ENCODE peak calls at places on chromosomes 16 and 17, in four cellular contexts. One of them, this sample, is unnamed.

GRCh38 chr16:46650224-46650623 is 29.0 kb upstream of the SHCBP1 start:
- DNase-seq in stomach: no peak
- DNase-seq in transverse colon: no peak
- DNase-seq in HCT116: no peak
- DNase-seq in this sample: no peak

GRCh38 chr16:50879873-50880695 is 138.2 kb downstream of the CYLD start:
- DNase-seq in stomach: no peak
- DNase-seq in transverse colon: no peak
- DNase-seq in HCT116: no peak
- DNase-seq in this sample: no peak

GRCh38 chr17:82253179-82253544 is 20.3 kb downstream of the CSNK1D start:
- DNase-seq in stomach: no peak
- DNase-seq in transverse colon: no peak
- DNase-seq in HCT116: no peak
- DNase-seq in this sample: no peak

GRCh38 chr17:44591223-44591622 is 33.9 kb downstream of the FZD2 start:
- DNase-seq in stomach: no peak
- DNase-seq in transverse colon: no peak
- DNase-seq in HCT116: no peak
- DNase-seq in this sample: no peak

GRCh38 chr17:18323007-18323406 is 7.9 kb downstream of the SMCR8 start:
- DNase-seq in stomach: no peak
- DNase-seq in transverse colon: no peak
- DNase-seq in HCT116: no peak
- DNase-seq in this sample: no peak

GRCh38 chr16:30064746-30065111 is 831 bp upstream of the ALDOA start:
- DNase-seq in stomach: no peak
- DNase-seq in transverse colon: no peak
- DNase-seq in HCT116: no peak
- DNase-seq in this sample: no peak

GRCh38 chr17:34619687-34620217 is 40.4 kb downstream of the TMEM132E start:
- DNase-seq in stomach: no peak
- DNase-seq in transverse colon: no peak
- DNase-seq in HCT116: no peak
- DNase-seq in this sample: no peak

GRCh38 chr16:73020409-73020884 is 27.5 kb downstream of the ZFHX3 start:
- DNase-seq in stomach: peak
- DNase-seq in transverse colon: peak
- DNase-seq in HCT116: peak
- DNase-seq in this sample: no peak

GRCh38 chr17:72376486-72377345 is 255.9 kb downstream of the SOX9 start:
- DNase-seq in stomach: no peak
- DNase-seq in transverse colon: no peak
- DNase-seq in HCT116: no peak
- DNase-seq in this sample: no peak

GRCh38 chr17:70622382-70623260 is 453.3 kb downstream of the KCNJ2 start:
- DNase-seq in stomach: peak
- DNase-seq in transverse colon: peak
- DNase-seq in HCT116: peak
- DNase-seq in this sample: no peak

GRCh38 chr17:82933006-82933310 is 93.1 kb upstream of the ZNF750 start:
- DNase-seq in stomach: peak
- DNase-seq in transverse colon: no peak
- DNase-seq in HCT116: no peak
- DNase-seq in this sample: no peak

GRCh38 chr17:82915010-82915696 is 75.3 kb upstream of the ZNF750 start:
- DNase-seq in stomach: no peak
- DNase-seq in transverse colon: no peak
- DNase-seq in HCT116: no peak
- DNase-seq in this sample: no peak

GRCh38 chr17:81398170-81398854 is 3.1 kb downstream of the BAHCC1 start:
- DNase-seq in stomach: no peak
- DNase-seq in transverse colon: peak
- DNase-seq in HCT116: no peak
- DNase-seq in this sample: no peak

GRCh38 chr16:14334366-14335105 is 263.4 kb downstream of the MRTFB start:
- DNase-seq in stomach: no peak
- DNase-seq in transverse colon: no peak
- DNase-seq in HCT116: no peak
- DNase-seq in this sample: no peak

GRCh38 chr16:23186171-23186570 is 3.6 kb downstream of the SCNN1G start:
- DNase-seq in stomach: no peak
- DNase-seq in transverse colon: no peak
- DNase-seq in HCT116: no peak
- DNase-seq in this sample: no peak

GRCh38 chr16:25155553-25156460 is 44.3 kb downstream of the LCMT1 start:
- DNase-seq in stomach: no peak
- DNase-seq in transverse colon: no peak
- DNase-seq in HCT116: no peak
- DNase-seq in this sample: no peak

GRCh38 chr17:47745037-47745380 is 12.0 kb downstream of the TBX21 start:
- DNase-seq in stomach: no peak
- DNase-seq in transverse colon: no peak
- DNase-seq in HCT116: no peak
- DNase-seq in this sample: no peak

GRCh38 chr17:33968350-33969044 is 286.6 kb upstream of the CCL2 start:
- DNase-seq in stomach: no peak
- DNase-seq in transverse colon: no peak
- DNase-seq in HCT116: no peak
- DNase-seq in this sample: peak

GRCh38 chr17:73043686-73044581 is 48.6 kb downstream of the SLC39A11 start:
- DNase-seq in stomach: no peak
- DNase-seq in transverse colon: no peak
- DNase-seq in HCT116: no peak
- DNase-seq in this sample: no peak

GRCh38 chr16:65548470-65548869 is 426.6 kb upstream of the CDH11 start:
- DNase-seq in stomach: no peak
- DNase-seq in transverse colon: no peak
- DNase-seq in HCT116: no peak
- DNase-seq in this sample: no peak

GRCh38 chr17:73639926-73640325 is 4.3 kb downstream of the SDK2 start:
- DNase-seq in stomach: peak
- DNase-seq in transverse colon: peak
- DNase-seq in HCT116: no peak
- DNase-seq in this sample: no peak

GRCh38 chr17:4974064-4974670 is 6.5 kb upstream of the SPAG7 start:
- DNase-seq in stomach: no peak
- DNase-seq in transverse colon: no peak
- DNase-seq in HCT116: no peak
- DNase-seq in this sample: no peak

DNA sequence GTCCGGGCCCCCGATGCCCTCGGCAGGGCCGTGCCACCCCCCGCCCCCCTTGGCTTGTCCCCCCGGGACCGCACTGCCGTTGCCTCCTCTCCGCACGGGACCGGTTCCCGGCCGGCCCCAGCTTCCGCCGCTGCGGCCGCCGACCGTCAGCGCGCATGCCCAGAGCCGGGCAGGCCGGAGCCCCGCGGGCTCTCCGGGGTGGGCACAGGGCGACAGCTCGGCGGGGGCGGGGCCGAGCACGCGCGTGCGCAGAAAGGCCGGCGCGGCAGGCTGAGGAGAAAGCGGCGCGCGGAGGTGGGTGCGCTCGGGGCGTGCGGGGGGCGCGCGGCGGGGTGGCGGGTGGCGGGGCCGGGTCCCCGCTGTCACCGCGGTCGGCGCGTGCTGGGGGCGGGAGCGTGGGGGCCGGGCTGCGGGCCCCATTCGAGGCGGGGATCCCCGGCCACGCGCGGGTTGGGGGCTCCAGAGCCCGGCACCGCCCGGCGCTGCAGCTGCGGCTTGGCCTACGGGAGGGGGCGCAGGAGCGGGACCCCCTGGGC is at the start of gene TBC1D24:
- DNase-seq in stomach: peak
- DNase-seq in transverse colon: peak
- DNase-seq in HCT116: peak
- DNase-seq in this sample: peak
- TF ChIP-seq POLR2A in stomach: no peak
- TF ChIP-seq POLR2A in transverse colon: peak
- TF ChIP-seq POLR2A in HCT116: peak
- TF ChIP-seq POLR2A in this sample: peak

GRCh38 chr17:77473615-77474226 is 333.0 kb downstream of the SEC14L1 start:
- DNase-seq in stomach: no peak
- DNase-seq in transverse colon: no peak
- DNase-seq in HCT116: peak
- DNase-seq in this sample: no peak

GRCh38 chr17:77471984-77472836 is 331.4 kb downstream of the SEC14L1 start:
- DNase-seq in stomach: peak
- DNase-seq in transverse colon: peak
- DNase-seq in HCT116: no peak
- DNase-seq in this sample: no peak

GRCh38 chr17:77470800-77471733 is 330.3 kb downstream of the SEC14L1 start:
- DNase-seq in stomach: no peak
- DNase-seq in transverse colon: no peak
- DNase-seq in HCT116: peak
- DNase-seq in this sample: no peak

GRCh38 chr17:77474292-77474988 is 333.7 kb downstream of the SEC14L1 start:
- DNase-seq in stomach: no peak
- DNase-seq in transverse colon: no peak
- DNase-seq in HCT116: no peak
- DNase-seq in this sample: no peak

GRCh38 chr17:77472837-77473214 is 332.1 kb downstream of the SEC14L1 start:
- DNase-seq in stomach: no peak
- DNase-seq in transverse colon: no peak
- DNase-seq in HCT116: no peak
- DNase-seq in this sample: no peak
- TF ChIP-seq POLR2AphosphoS5 in stomach: no peak
- TF ChIP-seq POLR2AphosphoS5 in transverse colon: no peak
- TF ChIP-seq POLR2AphosphoS5 in HCT116: no peak
- TF ChIP-seq POLR2AphosphoS5 in this sample: no peak

GRCh38 chr16:67489401-67490083 is 6.2 kb upstream of the AGRP start:
- DNase-seq in stomach: no peak
- DNase-seq in transverse colon: no peak
- DNase-seq in HCT116: no peak
- DNase-seq in this sample: no peak

GRCh38 chr16:67490330-67491096 is 7.2 kb upstream of the AGRP start:
- DNase-seq in stomach: no peak
- DNase-seq in transverse colon: no peak
- DNase-seq in HCT116: no peak
- DNase-seq in this sample: no peak

GRCh38 chr16:67483150-67483549 is at the start of gene AGRP:
- DNase-seq in stomach: no peak
- DNase-seq in transverse colon: no peak
- DNase-seq in HCT116: no peak
- DNase-seq in this sample: no peak

GRCh38 chr16:67483731-67484525 is 581 bp upstream of the AGRP start:
- DNase-seq in stomach: no peak
- DNase-seq in transverse colon: no peak
- DNase-seq in HCT116: no peak
- DNase-seq in this sample: no peak

GRCh38 chr16:67486805-67487204 is 3.5 kb upstream of the AGRP start:
- DNase-seq in stomach: no peak
- DNase-seq in transverse colon: no peak
- DNase-seq in HCT116: no peak
- DNase-seq in this sample: no peak
- TF ChIP-seq POLR2A in stomach: no peak
- TF ChIP-seq POLR2A in transverse colon: no peak
- TF ChIP-seq POLR2A in HCT116: no peak
- TF ChIP-seq POLR2A in this sample: no peak

DNA sequence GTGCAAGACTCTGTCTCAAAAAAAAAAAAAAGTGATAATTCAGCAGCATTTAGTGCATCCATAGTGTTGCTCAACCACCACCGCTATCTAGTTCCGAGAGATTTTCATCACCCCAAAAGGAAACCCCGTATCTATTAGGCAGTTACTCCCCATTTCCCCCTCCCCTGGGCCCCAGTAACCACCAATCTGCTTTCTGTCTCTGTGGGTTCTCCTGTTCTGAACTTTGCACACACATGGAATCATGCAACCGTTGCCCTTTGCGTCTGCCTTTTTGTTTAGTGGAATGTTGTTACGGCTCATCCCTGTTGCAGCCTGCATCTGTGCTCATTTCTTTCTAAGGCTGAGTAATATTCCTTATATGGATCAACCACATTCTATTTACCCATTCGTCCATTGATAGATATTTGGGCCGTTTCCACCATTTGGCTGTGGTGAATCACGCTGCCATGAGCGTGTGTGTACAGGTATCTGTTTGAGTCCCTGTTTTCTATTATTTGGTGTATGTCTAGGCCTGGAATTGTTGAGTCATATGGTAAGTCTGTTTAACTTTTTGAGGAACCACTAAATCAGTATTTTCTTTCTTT is 8.7 kb upstream of the SYNGR2 start:
- DNase-seq in stomach: no peak
- DNase-seq in transverse colon: no peak
- DNase-seq in HCT116: no peak
- DNase-seq in this sample: no peak
- TF ChIP-seq POLR2AphosphoS5 in stomach: no peak
- TF ChIP-seq POLR2AphosphoS5 in transverse colon: no peak
- TF ChIP-seq POLR2AphosphoS5 in HCT116: no peak
- TF ChIP-seq POLR2AphosphoS5 in this sample: no peak

GRCh38 chr16:67357561-67357960 is 30.9 kb downstream of the LRRC36 start:
- DNase-seq in stomach: no peak
- DNase-seq in transverse colon: no peak
- DNase-seq in HCT116: no peak
- DNase-seq in this sample: no peak
- TF ChIP-seq POLR2A in stomach: no peak
- TF ChIP-seq POLR2A in transverse colon: no peak
- TF ChIP-seq POLR2A in HCT116: no peak
- TF ChIP-seq POLR2A in this sample: no peak

DNA sequence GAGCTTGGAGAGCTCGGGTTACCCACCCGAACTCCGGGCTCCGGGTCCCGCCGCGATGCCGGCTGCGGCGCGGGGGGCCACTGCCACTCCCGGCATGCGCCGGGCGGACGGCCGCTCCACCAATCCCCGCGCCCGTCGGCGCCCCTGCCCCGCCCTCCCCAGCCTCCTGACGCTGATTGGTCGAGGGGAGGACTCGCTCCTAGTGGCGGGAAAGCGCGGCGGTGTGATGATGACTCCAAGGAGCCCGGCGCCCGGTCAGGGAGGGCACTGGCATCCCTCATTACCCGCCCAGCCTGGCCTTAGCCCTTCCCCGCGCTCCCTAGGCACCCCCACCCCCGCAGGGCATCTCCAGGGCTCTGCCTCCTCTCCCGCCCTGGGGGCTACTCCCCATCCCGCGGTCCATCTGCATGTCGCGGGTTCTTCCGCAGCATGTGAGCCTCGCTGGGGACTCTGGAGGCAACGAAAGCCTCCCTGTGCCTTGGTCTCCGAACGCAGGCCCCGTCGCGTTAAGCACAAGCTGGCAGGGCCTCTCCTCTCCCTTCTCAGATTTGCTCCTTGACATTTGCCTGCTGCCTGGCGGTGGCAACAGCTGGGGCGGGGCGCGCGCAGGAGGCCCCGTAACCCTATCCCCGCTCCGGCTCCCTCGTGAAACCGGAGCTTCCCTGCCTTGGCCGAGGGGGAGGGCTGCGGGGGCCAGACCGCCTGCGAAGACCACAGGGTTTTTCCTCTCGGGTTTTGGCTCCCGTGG is 1.7 kb downstream of the ATP2A1 start:
- DNase-seq in stomach: peak
- DNase-seq in transverse colon: peak
- DNase-seq in HCT116: peak
- DNase-seq in this sample: peak
- TF ChIP-seq POLR2AphosphoS5 in stomach: peak
- TF ChIP-seq POLR2AphosphoS5 in transverse colon: no peak
- TF ChIP-seq POLR2AphosphoS5 in HCT116: peak
- TF ChIP-seq POLR2AphosphoS5 in this sample: peak

This sample was measured in GM12892.